ENCODE peak calls at places on chromosome 13, in ten cellular contexts. One of them, this sample, is unnamed.
A peak's percentile ranks its signal among the peaks of the same experiment; 100 is the strongest.

GRCh38 chr13:51614350-51614786 is 30.1 kb downstream of the WDFY2 start:
- DNase-seq in NCI-H2029: peak; percentile 47
- DNase-seq in posterior cingulate gyrus: peak; percentile 44
- DNase-seq in fibroblast of mammary gland: peak; percentile 35
- DNase-seq in Calu3: no peak
- DNase-seq in uterus: no peak
- DNase-seq in stimulated activated effector memory CD8-positive, alpha-beta T cell treated with anti-CD3 and anti-CD28 coated beads, Interleukin-12 subunit alpha, Interleukin-12 subunit beta, amount 100 ng/mL, for 72 hours: peak; percentile 14
- DNase-seq in fibroblast of lung: no peak
- DNase-seq in astrocyte of the hippocampus: no peak
- DNase-seq in left cardiac atrium: peak; percentile 43
- DNase-seq in this sample: no peak

GRCh38 chr13:105063676-105064075 is 1471.8 kb downstream of the EFNB2 start:
- DNase-seq in NCI-H2029: no peak
- DNase-seq in posterior cingulate gyrus: no peak
- DNase-seq in fibroblast of mammary gland: no peak
- DNase-seq in Calu3: no peak
- DNase-seq in uterus: no peak
- DNase-seq in stimulated activated effector memory CD8-positive, alpha-beta T cell treated with anti-CD3 and anti-CD28 coated beads, Interleukin-12 subunit alpha, Interleukin-12 subunit beta, amount 100 ng/mL, for 72 hours: no peak
- DNase-seq in fibroblast of lung: peak; percentile 6
- DNase-seq in astrocyte of the hippocampus: no peak
- DNase-seq in left cardiac atrium: no peak
- DNase-seq in this sample: no peak

GRCh38 chr13:50126378-50127016 is 111.3 kb downstream of the KCNRG start:
- DNase-seq in NCI-H2029: no peak
- DNase-seq in posterior cingulate gyrus: no peak
- DNase-seq in fibroblast of mammary gland: peak; percentile 41
- DNase-seq in Calu3: no peak
- DNase-seq in uterus: no peak
- DNase-seq in stimulated activated effector memory CD8-positive, alpha-beta T cell treated with anti-CD3 and anti-CD28 coated beads, Interleukin-12 subunit alpha, Interleukin-12 subunit beta, amount 100 ng/mL, for 72 hours: no peak
- DNase-seq in fibroblast of lung: peak; percentile 35
- DNase-seq in astrocyte of the hippocampus: no peak
- DNase-seq in left cardiac atrium: no peak
- DNase-seq in this sample: no peak

GRCh38 chr13:28320884-28321574 is 173.9 kb downstream of the FLT1 start:
- DNase-seq in NCI-H2029: peak; percentile 2
- DNase-seq in posterior cingulate gyrus: no peak
- DNase-seq in fibroblast of mammary gland: no peak
- DNase-seq in Calu3: no peak
- DNase-seq in uterus: no peak
- DNase-seq in stimulated activated effector memory CD8-positive, alpha-beta T cell treated with anti-CD3 and anti-CD28 coated beads, Interleukin-12 subunit alpha, Interleukin-12 subunit beta, amount 100 ng/mL, for 72 hours: no peak
- DNase-seq in fibroblast of lung: no peak
- DNase-seq in astrocyte of the hippocampus: no peak
- DNase-seq in left cardiac atrium: no peak
- DNase-seq in this sample: no peak

GRCh38 chr13:114062754-114063153 is 69.7 kb downstream of the RASA3 start:
- DNase-seq in NCI-H2029: no peak
- DNase-seq in posterior cingulate gyrus: no peak
- DNase-seq in fibroblast of mammary gland: no peak
- DNase-seq in Calu3: no peak
- DNase-seq in uterus: no peak
- DNase-seq in stimulated activated effector memory CD8-positive, alpha-beta T cell treated with anti-CD3 and anti-CD28 coated beads, Interleukin-12 subunit alpha, Interleukin-12 subunit beta, amount 100 ng/mL, for 72 hours: no peak
- DNase-seq in fibroblast of lung: no peak
- DNase-seq in astrocyte of the hippocampus: no peak
- DNase-seq in left cardiac atrium: no peak
- DNase-seq in this sample: no peak

GRCh38 chr13:108859202-108860012 is 230.0 kb downstream of the MYO16 start:
- DNase-seq in NCI-H2029: no peak
- DNase-seq in posterior cingulate gyrus: no peak
- DNase-seq in fibroblast of mammary gland: peak; percentile 59
- DNase-seq in Calu3: no peak
- DNase-seq in uterus: no peak
- DNase-seq in stimulated activated effector memory CD8-positive, alpha-beta T cell treated with anti-CD3 and anti-CD28 coated beads, Interleukin-12 subunit alpha, Interleukin-12 subunit beta, amount 100 ng/mL, for 72 hours: no peak
- DNase-seq in fibroblast of lung: peak; percentile 69
- DNase-seq in astrocyte of the hippocampus: peak; percentile 61
- DNase-seq in left cardiac atrium: no peak
- DNase-seq in this sample: peak; percentile 64

GRCh38 chr13:77053192-77053591 is 26.2 kb upstream of the FBXL3 start:
- DNase-seq in NCI-H2029: no peak
- DNase-seq in posterior cingulate gyrus: no peak
- DNase-seq in fibroblast of mammary gland: no peak
- DNase-seq in Calu3: no peak
- DNase-seq in uterus: no peak
- DNase-seq in stimulated activated effector memory CD8-positive, alpha-beta T cell treated with anti-CD3 and anti-CD28 coated beads, Interleukin-12 subunit alpha, Interleukin-12 subunit beta, amount 100 ng/mL, for 72 hours: no peak
- DNase-seq in fibroblast of lung: no peak
- DNase-seq in astrocyte of the hippocampus: no peak
- DNase-seq in left cardiac atrium: no peak
- DNase-seq in this sample: no peak

GRCh38 chr13:100491164-100491847 is 97.3 kb downstream of the GGACT start:
- DNase-seq in NCI-H2029: no peak
- DNase-seq in posterior cingulate gyrus: no peak
- DNase-seq in fibroblast of mammary gland: peak; percentile 87
- DNase-seq in Calu3: no peak
- DNase-seq in uterus: peak; percentile 56
- DNase-seq in stimulated activated effector memory CD8-positive, alpha-beta T cell treated with anti-CD3 and anti-CD28 coated beads, Interleukin-12 subunit alpha, Interleukin-12 subunit beta, amount 100 ng/mL, for 72 hours: no peak
- DNase-seq in fibroblast of lung: peak; percentile 77
- DNase-seq in astrocyte of the hippocampus: peak; percentile 55
- DNase-seq in left cardiac atrium: peak; percentile 46
- DNase-seq in this sample: no peak

GRCh38 chr13:25581351-25581750 is 209.6 kb downstream of the ATP8A2 start:
- DNase-seq in NCI-H2029: no peak
- DNase-seq in posterior cingulate gyrus: no peak
- DNase-seq in fibroblast of mammary gland: no peak
- DNase-seq in Calu3: no peak
- DNase-seq in uterus: no peak
- DNase-seq in stimulated activated effector memory CD8-positive, alpha-beta T cell treated with anti-CD3 and anti-CD28 coated beads, Interleukin-12 subunit alpha, Interleukin-12 subunit beta, amount 100 ng/mL, for 72 hours: no peak
- DNase-seq in fibroblast of lung: no peak
- DNase-seq in astrocyte of the hippocampus: no peak
- DNase-seq in left cardiac atrium: no peak
- DNase-seq in this sample: no peak

GRCh38 chr13:60261432-60262351 is 98.0 kb upstream of the DIAPH3 start:
- DNase-seq in NCI-H2029: peak; percentile 79
- DNase-seq in posterior cingulate gyrus: no peak
- DNase-seq in fibroblast of mammary gland: no peak
- DNase-seq in Calu3: no peak
- DNase-seq in uterus: no peak
- DNase-seq in stimulated activated effector memory CD8-positive, alpha-beta T cell treated with anti-CD3 and anti-CD28 coated beads, Interleukin-12 subunit alpha, Interleukin-12 subunit beta, amount 100 ng/mL, for 72 hours: no peak
- DNase-seq in fibroblast of lung: no peak
- DNase-seq in astrocyte of the hippocampus: no peak
- DNase-seq in left cardiac atrium: no peak
- DNase-seq in this sample: no peak

GRCh38 chr13:57409121-57409520 is 222.4 kb upstream of the PCDH17 start:
- DNase-seq in NCI-H2029: no peak
- DNase-seq in posterior cingulate gyrus: peak; percentile 9
- DNase-seq in fibroblast of mammary gland: no peak
- DNase-seq in Calu3: no peak
- DNase-seq in uterus: no peak
- DNase-seq in stimulated activated effector memory CD8-positive, alpha-beta T cell treated with anti-CD3 and anti-CD28 coated beads, Interleukin-12 subunit alpha, Interleukin-12 subunit beta, amount 100 ng/mL, for 72 hours: no peak
- DNase-seq in fibroblast of lung: no peak
- DNase-seq in astrocyte of the hippocampus: no peak
- DNase-seq in left cardiac atrium: no peak
- DNase-seq in this sample: no peak

GRCh38 chr13:111467111-111467890 is 146.9 kb downstream of the TEX29 start:
- DNase-seq in NCI-H2029: no peak
- DNase-seq in posterior cingulate gyrus: no peak
- DNase-seq in fibroblast of mammary gland: no peak
- DNase-seq in Calu3: no peak
- DNase-seq in uterus: no peak
- DNase-seq in stimulated activated effector memory CD8-positive, alpha-beta T cell treated with anti-CD3 and anti-CD28 coated beads, Interleukin-12 subunit alpha, Interleukin-12 subunit beta, amount 100 ng/mL, for 72 hours: no peak
- DNase-seq in fibroblast of lung: no peak
- DNase-seq in astrocyte of the hippocampus: no peak
- DNase-seq in left cardiac atrium: no peak
- DNase-seq in this sample: no peak

GRCh38 chr13:109198585-109198984 is 569.2 kb downstream of the MYO16 start:
- DNase-seq in NCI-H2029: no peak
- DNase-seq in posterior cingulate gyrus: no peak
- DNase-seq in fibroblast of mammary gland: peak; percentile 8
- DNase-seq in Calu3: no peak
- DNase-seq in uterus: no peak
- DNase-seq in stimulated activated effector memory CD8-positive, alpha-beta T cell treated with anti-CD3 and anti-CD28 coated beads, Interleukin-12 subunit alpha, Interleukin-12 subunit beta, amount 100 ng/mL, for 72 hours: no peak
- DNase-seq in fibroblast of lung: peak; percentile 64
- DNase-seq in astrocyte of the hippocampus: peak; percentile 62
- DNase-seq in left cardiac atrium: no peak
- DNase-seq in this sample: peak; percentile 23

GRCh38 chr13:35988648-35989081 is 142.5 kb downstream of the DCLK1 start:
- DNase-seq in NCI-H2029: no peak
- DNase-seq in posterior cingulate gyrus: no peak
- DNase-seq in fibroblast of mammary gland: peak; percentile 95
- DNase-seq in Calu3: no peak
- DNase-seq in uterus: no peak
- DNase-seq in stimulated activated effector memory CD8-positive, alpha-beta T cell treated with anti-CD3 and anti-CD28 coated beads, Interleukin-12 subunit alpha, Interleukin-12 subunit beta, amount 100 ng/mL, for 72 hours: no peak
- DNase-seq in fibroblast of lung: peak; percentile 91
- DNase-seq in astrocyte of the hippocampus: peak; percentile 78
- DNase-seq in left cardiac atrium: no peak
- DNase-seq in this sample: no peak

GRCh38 chr13:48302920-48303330 is 626 bp upstream of the RB1 start:
- DNase-seq in NCI-H2029: no peak
- DNase-seq in posterior cingulate gyrus: no peak
- DNase-seq in fibroblast of mammary gland: no peak
- DNase-seq in Calu3: no peak
- DNase-seq in uterus: no peak
- DNase-seq in stimulated activated effector memory CD8-positive, alpha-beta T cell treated with anti-CD3 and anti-CD28 coated beads, Interleukin-12 subunit alpha, Interleukin-12 subunit beta, amount 100 ng/mL, for 72 hours: no peak
- DNase-seq in fibroblast of lung: no peak
- DNase-seq in astrocyte of the hippocampus: no peak
- DNase-seq in left cardiac atrium: no peak
- DNase-seq in this sample: no peak

GRCh38 chr13:65159803-65160202 is 2070.3 kb downstream of the PCDH9 start:
- DNase-seq in NCI-H2029: no peak
- DNase-seq in posterior cingulate gyrus: no peak
- DNase-seq in fibroblast of mammary gland: no peak
- DNase-seq in Calu3: no peak
- DNase-seq in uterus: no peak
- DNase-seq in stimulated activated effector memory CD8-positive, alpha-beta T cell treated with anti-CD3 and anti-CD28 coated beads, Interleukin-12 subunit alpha, Interleukin-12 subunit beta, amount 100 ng/mL, for 72 hours: no peak
- DNase-seq in fibroblast of lung: no peak
- DNase-seq in astrocyte of the hippocampus: no peak
- DNase-seq in left cardiac atrium: no peak
- DNase-seq in this sample: no peak

GRCh38 chr13:20526664-20527063 is 1.0 kb upstream of the CRYL1 start:
- DNase-seq in NCI-H2029: no peak
- DNase-seq in posterior cingulate gyrus: no peak
- DNase-seq in fibroblast of mammary gland: peak; percentile 49
- DNase-seq in Calu3: no peak
- DNase-seq in uterus: no peak
- DNase-seq in stimulated activated effector memory CD8-positive, alpha-beta T cell treated with anti-CD3 and anti-CD28 coated beads, Interleukin-12 subunit alpha, Interleukin-12 subunit beta, amount 100 ng/mL, for 72 hours: no peak
- DNase-seq in fibroblast of lung: peak; percentile 18
- DNase-seq in astrocyte of the hippocampus: peak; percentile 20
- DNase-seq in left cardiac atrium: no peak
- DNase-seq in this sample: no peak

GRCh38 chr13:81927347-81927746 is 1586.4 kb upstream of the SPRY2 start:
- DNase-seq in NCI-H2029: no peak
- DNase-seq in posterior cingulate gyrus: no peak
- DNase-seq in fibroblast of mammary gland: no peak
- DNase-seq in Calu3: no peak
- DNase-seq in uterus: no peak
- DNase-seq in stimulated activated effector memory CD8-positive, alpha-beta T cell treated with anti-CD3 and anti-CD28 coated beads, Interleukin-12 subunit alpha, Interleukin-12 subunit beta, amount 100 ng/mL, for 72 hours: no peak
- DNase-seq in fibroblast of lung: no peak
- DNase-seq in astrocyte of the hippocampus: peak; percentile 3
- DNase-seq in left cardiac atrium: no peak
- DNase-seq in this sample: no peak

GRCh38 chr13:50589651-50590054 is 253.8 kb downstream of the DLEU7 start:
- DNase-seq in NCI-H2029: no peak
- DNase-seq in posterior cingulate gyrus: no peak
- DNase-seq in fibroblast of mammary gland: peak; percentile 95
- DNase-seq in Calu3: no peak
- DNase-seq in uterus: no peak
- DNase-seq in stimulated activated effector memory CD8-positive, alpha-beta T cell treated with anti-CD3 and anti-CD28 coated beads, Interleukin-12 subunit alpha, Interleukin-12 subunit beta, amount 100 ng/mL, for 72 hours: no peak
- DNase-seq in fibroblast of lung: peak; percentile 97
- DNase-seq in astrocyte of the hippocampus: peak; percentile 80
- DNase-seq in left cardiac atrium: peak; percentile 48
- DNase-seq in this sample: peak; percentile 20

GRCh38 chr13:33276581-33276980 is 9.0 kb downstream of the STARD13 start:
- DNase-seq in NCI-H2029: no peak
- DNase-seq in posterior cingulate gyrus: no peak
- DNase-seq in fibroblast of mammary gland: no peak
- DNase-seq in Calu3: no peak
- DNase-seq in uterus: no peak
- DNase-seq in stimulated activated effector memory CD8-positive, alpha-beta T cell treated with anti-CD3 and anti-CD28 coated beads, Interleukin-12 subunit alpha, Interleukin-12 subunit beta, amount 100 ng/mL, for 72 hours: no peak
- DNase-seq in fibroblast of lung: peak; percentile 90
- DNase-seq in astrocyte of the hippocampus: peak; percentile 86
- DNase-seq in left cardiac atrium: no peak
- DNase-seq in this sample: no peak

GRCh38 chr13:99214691-99215090 is 14.0 kb downstream of the UBAC2 start:
- DNase-seq in NCI-H2029: no peak
- DNase-seq in posterior cingulate gyrus: no peak
- DNase-seq in fibroblast of mammary gland: no peak
- DNase-seq in Calu3: no peak
- DNase-seq in uterus: no peak
- DNase-seq in stimulated activated effector memory CD8-positive, alpha-beta T cell treated with anti-CD3 and anti-CD28 coated beads, Interleukin-12 subunit alpha, Interleukin-12 subunit beta, amount 100 ng/mL, for 72 hours: no peak
- DNase-seq in fibroblast of lung: no peak
- DNase-seq in astrocyte of the hippocampus: no peak
- DNase-seq in left cardiac atrium: no peak
- DNase-seq in this sample: no peak

GRCh38 chr13:48221301-48222190 is 11.5 kb upstream of the ITM2B start:
- DNase-seq in NCI-H2029: no peak
- DNase-seq in posterior cingulate gyrus: no peak
- DNase-seq in fibroblast of mammary gland: no peak
- DNase-seq in Calu3: no peak
- DNase-seq in uterus: no peak
- DNase-seq in stimulated activated effector memory CD8-positive, alpha-beta T cell treated with anti-CD3 and anti-CD28 coated beads, Interleukin-12 subunit alpha, Interleukin-12 subunit beta, amount 100 ng/mL, for 72 hours: no peak
- DNase-seq in fibroblast of lung: no peak
- DNase-seq in astrocyte of the hippocampus: no peak
- DNase-seq in left cardiac atrium: no peak
- DNase-seq in this sample: no peak

GRCh38 chr13:29801737-29802305 is 48.6 kb downstream of the UBL3 start:
- DNase-seq in NCI-H2029: no peak
- DNase-seq in posterior cingulate gyrus: no peak
- DNase-seq in fibroblast of mammary gland: peak; percentile 21
- DNase-seq in Calu3: no peak
- DNase-seq in uterus: no peak
- DNase-seq in stimulated activated effector memory CD8-positive, alpha-beta T cell treated with anti-CD3 and anti-CD28 coated beads, Interleukin-12 subunit alpha, Interleukin-12 subunit beta, amount 100 ng/mL, for 72 hours: no peak
- DNase-seq in fibroblast of lung: no peak
- DNase-seq in astrocyte of the hippocampus: no peak
- DNase-seq in left cardiac atrium: peak; percentile 7
- DNase-seq in this sample: no peak

GRCh38 chr13:72652681-72653080 is 74.7 kb downstream of the MZT1 start:
- DNase-seq in NCI-H2029: no peak
- DNase-seq in posterior cingulate gyrus: no peak
- DNase-seq in fibroblast of mammary gland: no peak
- DNase-seq in Calu3: no peak
- DNase-seq in uterus: no peak
- DNase-seq in stimulated activated effector memory CD8-positive, alpha-beta T cell treated with anti-CD3 and anti-CD28 coated beads, Interleukin-12 subunit alpha, Interleukin-12 subunit beta, amount 100 ng/mL, for 72 hours: no peak
- DNase-seq in fibroblast of lung: peak; percentile 65
- DNase-seq in astrocyte of the hippocampus: peak; percentile 23
- DNase-seq in left cardiac atrium: no peak
- DNase-seq in this sample: no peak

GRCh38 chr13:29532136-29532535 is 63.4 kb downstream of the SLC7A1 start:
- DNase-seq in NCI-H2029: no peak
- DNase-seq in posterior cingulate gyrus: no peak
- DNase-seq in fibroblast of mammary gland: no peak
- DNase-seq in Calu3: no peak
- DNase-seq in uterus: no peak
- DNase-seq in stimulated activated effector memory CD8-positive, alpha-beta T cell treated with anti-CD3 and anti-CD28 coated beads, Interleukin-12 subunit alpha, Interleukin-12 subunit beta, amount 100 ng/mL, for 72 hours: no peak
- DNase-seq in fibroblast of lung: peak; percentile 57
- DNase-seq in astrocyte of the hippocampus: peak; percentile 73
- DNase-seq in left cardiac atrium: no peak
- DNase-seq in this sample: no peak

GRCh38 chr13:91909617-91910016 is 511.2 kb downstream of the GPC5 start:
- DNase-seq in NCI-H2029: no peak
- DNase-seq in posterior cingulate gyrus: no peak
- DNase-seq in fibroblast of mammary gland: no peak
- DNase-seq in Calu3: no peak
- DNase-seq in uterus: no peak
- DNase-seq in stimulated activated effector memory CD8-positive, alpha-beta T cell treated with anti-CD3 and anti-CD28 coated beads, Interleukin-12 subunit alpha, Interleukin-12 subunit beta, amount 100 ng/mL, for 72 hours: no peak
- DNase-seq in fibroblast of lung: no peak
- DNase-seq in astrocyte of the hippocampus: no peak
- DNase-seq in left cardiac atrium: no peak
- DNase-seq in this sample: no peak

GRCh38 chr13:99392806-99393135 is 85.6 kb upstream of the GPR183 start:
- DNase-seq in NCI-H2029: no peak
- DNase-seq in posterior cingulate gyrus: no peak
- DNase-seq in fibroblast of mammary gland: no peak
- DNase-seq in Calu3: no peak
- DNase-seq in uterus: no peak
- DNase-seq in stimulated activated effector memory CD8-positive, alpha-beta T cell treated with anti-CD3 and anti-CD28 coated beads, Interleukin-12 subunit alpha, Interleukin-12 subunit beta, amount 100 ng/mL, for 72 hours: no peak
- DNase-seq in fibroblast of lung: no peak
- DNase-seq in astrocyte of the hippocampus: no peak
- DNase-seq in left cardiac atrium: no peak
- DNase-seq in this sample: no peak

GRCh38 chr13:61362522-61362921 is 53.1 kb downstream of the PCDH20 start:
- DNase-seq in NCI-H2029: no peak
- DNase-seq in posterior cingulate gyrus: no peak
- DNase-seq in fibroblast of mammary gland: no peak
- DNase-seq in Calu3: no peak
- DNase-seq in uterus: no peak
- DNase-seq in stimulated activated effector memory CD8-positive, alpha-beta T cell treated with anti-CD3 and anti-CD28 coated beads, Interleukin-12 subunit alpha, Interleukin-12 subunit beta, amount 100 ng/mL, for 72 hours: no peak
- DNase-seq in fibroblast of lung: no peak
- DNase-seq in astrocyte of the hippocampus: no peak
- DNase-seq in left cardiac atrium: no peak
- DNase-seq in this sample: no peak